ENCODE peak calls at places on chromosomes 13 and 19, in ten cellular contexts. H is left lung, E is AG20443, W is myocyte, Y is uterus, D is left lobe of liver, T is neuronal stem cell, P is SHP77, V is ascending aorta, R is NCI-H1436. F is an unnamed sample.

GRCh38 chr19:45468159-45468651 is 409 bp downstream of the FOSB start:
- DNase-seq in H (peak; percentile 80), E (peak; percentile 14), W (no peak), Y (peak; percentile 47), D (no peak), T (no peak), P (no peak), V (no peak), R (no peak), F (no peak)

GRCh38 chr13:113636266-113636963 is 21.6 kb downstream of the ATP4B start:
- DNase-seq in H (no peak), E (no peak), W (no peak), Y (no peak), D (no peak), T (no peak), P (no peak), V (no peak), R (no peak), F (no peak)

GRCh38 chr19:1853295-1854031 is 5.2 kb upstream of the REXO1 start:
- DNase-seq in H (peak; percentile 96), E (peak; percentile 91), W (peak; percentile 67), Y (no peak), D (peak; percentile 87), T (no peak), P (peak; percentile 29), V (peak; percentile 83), R (peak; percentile 80), F (peak; percentile 54)

GRCh38 chr13:96967248-96967745 is 27.0 kb downstream of the OXGR1 start:
- DNase-seq in H (no peak), E (no peak), W (peak; percentile 9), Y (no peak), D (no peak), T (no peak), P (peak; percentile 34), V (no peak), R (no peak), F (no peak)

GRCh38 chr19:2663920-2664571 is 38.4 kb downstream of the GNG7 start:
- DNase-seq in H (peak; percentile 51), E (no peak), W (no peak), Y (no peak), D (no peak), T (no peak), P (no peak), V (no peak), R (no peak), F (no peak)

GRCh38 chr19:49712397-49712859 is 21.5 kb downstream of the CPT1C start:
- DNase-seq in H (no peak), E (peak; percentile 86), W (no peak), Y (peak; percentile 93), D (no peak), T (no peak), P (no peak), V (no peak), R (no peak), F (no peak)

GRCh38 chr19:44857837-44858236 is 11.7 kb downstream of the NECTIN2 start:
- DNase-seq in H (no peak), E (no peak), W (no peak), Y (no peak), D (no peak), T (no peak), P (no peak), V (no peak), R (no peak), F (no peak)

GRCh38 chr13:45928843-45929242 is 77.3 kb upstream of the SIAH3 start:
- DNase-seq in H (no peak), E (no peak), W (no peak), Y (no peak), D (no peak), T (no peak), P (no peak), V (no peak), R (no peak), F (peak; percentile 91)

GRCh38 chr19:14694867-14695266 is 5.0 kb downstream of the ZNF333 start:
- DNase-seq in H (no peak), E (no peak), W (no peak), Y (no peak), D (no peak), T (no peak), P (no peak), V (no peak), R (no peak), F (no peak)

GRCh38 chr13:91154553-91154952 is 192.9 kb upstream of the MIR17HG start:
- DNase-seq in H (no peak), E (peak; percentile 14), W (peak; percentile 11), Y (no peak), D (no peak), T (no peak), P (peak; percentile 71), V (no peak), R (no peak), F (peak; percentile 65)

GRCh38 chr13:48776396-48776795 is 122.7 kb downstream of the CYSLTR2 start:
- DNase-seq in H (no peak), E (no peak), W (no peak), Y (no peak), D (no peak), T (no peak), P (no peak), V (no peak), R (no peak), F (peak; percentile 21)

GRCh38 chr13:86692291-86692690 is 893.1 kb upstream of the SLITRK6 start:
- DNase-seq in H (no peak), E (no peak), W (no peak), Y (no peak), D (no peak), T (no peak), P (no peak), V (no peak), R (no peak), F (no peak)

GRCh38 chr19:13937479-13938360 is 497 bp downstream of the PODNL1 start:
- DNase-seq in H (no peak), E (peak; percentile 52), W (peak; percentile 7), Y (no peak), D (no peak), T (no peak), P (no peak), V (no peak), R (no peak), F (peak; percentile 14)

GRCh38 chr19:55228403-55229031 is at the start of gene TMEM86B:
- DNase-seq in H (peak; percentile 42), E (no peak), W (no peak), Y (no peak), D (peak; percentile 83), T (no peak), P (no peak), V (no peak), R (no peak), F (no peak)

GRCh38 chr19:46580247-46580646 is 20.9 kb upstream of the CALM3 start:
- DNase-seq in H (no peak), E (no peak), W (no peak), Y (no peak), D (no peak), T (no peak), P (no peak), V (no peak), R (no peak), F (no peak)

GRCh38 chr13:75326173-75327131 is 155.5 kb downstream of the TBC1D4 start:
- DNase-seq in H (no peak), E (peak; percentile 26), W (peak; percentile 36), Y (no peak), D (no peak), T (no peak), P (no peak), V (no peak), R (no peak), F (no peak)

GRCh38 chr13:30968734-30969335 is 36.4 kb downstream of the TEX26 start:
- DNase-seq in H (no peak), E (peak; percentile 56), W (peak; percentile 14), Y (no peak), D (no peak), T (no peak), P (no peak), V (no peak), R (no peak), F (peak; percentile 77)

GRCh38 chr19:12965017-12965811 is 4.2 kb upstream of the DAND5 start:
- DNase-seq in H (peak; percentile 97), E (peak; percentile 90), W (peak; percentile 83), Y (peak; percentile 82), D (peak; percentile 82), T (peak; percentile 72), P (peak; percentile 66), V (peak; percentile 90), R (peak; percentile 73), F (no peak)

GRCh38 chr19:8302734-8303133 is 5.4 kb downstream of the CD320 start:
- DNase-seq in H (no peak), E (no peak), W (no peak), Y (no peak), D (no peak), T (no peak), P (no peak), V (peak; percentile 52), R (no peak), F (no peak)

GRCh38 chr19:56829586-56829985 is 10.9 kb downstream of the PEG3 start:
- DNase-seq in H (peak; percentile 22), E (no peak), W (no peak), Y (no peak), D (no peak), T (no peak), P (no peak), V (no peak), R (no peak), F (no peak)

GRCh38 chr19:42249149-42249750 is 5.7 kb downstream of the ERF start:
- DNase-seq in H (no peak), E (no peak), W (no peak), Y (no peak), D (no peak), T (no peak), P (no peak), V (no peak), R (no peak), F (no peak)

GRCh38 chr19:47745010-47745901 is at the start of gene NOP53:
- DNase-seq in H (peak; percentile 95), E (peak; percentile 96), W (peak; percentile 98), Y (peak; percentile 97), D (peak; percentile 97), T (peak; percentile 98), P (peak; percentile 86), V (peak; percentile 98), R (peak; percentile 97), F (peak; percentile 92)

F was measured in renal cortical epithelial cell.